ENCODE peak calls at places on chromosomes 13 and 19, in seven cellular contexts. S, T, I, U, B, P and W are unnamed samples.
A peak's percentile ranks its signal among the peaks of the same experiment; 100 is the strongest.

GRCh38 chr13:20831933-20832332 is 58.2 kb upstream of the EEF1AKMT1 start:
- DNase-seq in S (no peak), T (no peak), I (no peak), U (no peak), B (no peak), P (no peak), W (no peak)

GRCh38 chr19:5296021-5296420 is 44.6 kb downstream of the PTPRS start:
- DNase-seq in S (no peak), T (no peak), I (no peak), U (no peak), B (no peak), P (no peak), W (no peak)

GRCh38 chr13:45168555-45168930 is 32.3 kb downstream of the KCTD4 start:
- DNase-seq in S (no peak), T (no peak), I (no peak), U (no peak), B (no peak), P (no peak), W (no peak)

GRCh38 chr19:49896863-49897621 is at the start of gene IL4I1:
- DNase-seq in S (no peak), T (peak; percentile 34), I (peak; percentile 27), U (no peak), B (peak; percentile 66), P (no peak), W (no peak)

GRCh38 chr13:79483302-79483701 is 2.3 kb downstream of the NDFIP2 start:
- DNase-seq in S (no peak), T (peak; percentile 85), I (no peak), U (no peak), B (no peak), P (no peak), W (no peak)

GRCh38 chr13:35818577-35819165 is 312.5 kb downstream of the DCLK1 start:
- DNase-seq in S (peak; percentile 41), T (peak; percentile 53), I (no peak), U (no peak), B (no peak), P (no peak), W (peak; percentile 51)

GRCh38 chr19:14147797-14148605 is 11.6 kb upstream of the ASF1B start:
- DNase-seq in S (peak; percentile 24), T (peak; percentile 64), I (peak; percentile 31), U (no peak), B (peak; percentile 52), P (peak; percentile 32), W (no peak)

GRCh38 chr19:29573486-29573885 is 32.6 kb upstream of the POP4 start:
- DNase-seq in S (no peak), T (no peak), I (no peak), U (no peak), B (no peak), P (no peak), W (no peak)

GRCh38 chr19:13850910-13851753 is 25.8 kb upstream of the NANOS3 start:
- DNase-seq in S (no peak), T (peak; percentile 97), I (no peak), U (no peak), B (peak; percentile 66), P (no peak), W (no peak)

GRCh38 chr19:46976845-46977320 is 42.8 kb upstream of the NPAS1 start:
- DNase-seq in S (no peak), T (peak; percentile 93), I (no peak), U (no peak), B (no peak), P (no peak), W (no peak)

GRCh38 chr19:55188620-55189019 is 8.5 kb upstream of the SYT5 start:
- DNase-seq in S (no peak), T (no peak), I (no peak), U (no peak), B (no peak), P (no peak), W (no peak)

GRCh38 chr13:98147521-98147920 is 4.6 kb downstream of the FARP1 start:
- DNase-seq in S (no peak), T (peak; percentile 23), I (no peak), U (no peak), B (no peak), P (no peak), W (peak; percentile 43)

GRCh38 chr19:13689050-13689449 is 75.3 kb upstream of the MRI1 start:
- DNase-seq in S (peak; percentile 12), T (peak; percentile 30), I (no peak), U (no peak), B (peak; percentile 6), P (no peak), W (no peak)

GRCh38 chr13:110156186-110157065 is 150.5 kb downstream of the COL4A1 start:
- DNase-seq in S (no peak), T (no peak), I (no peak), U (no peak), B (no peak), P (no peak), W (no peak)

GRCh38 chr13:33112745-33113144 is 96.5 kb downstream of the KL start:
- DNase-seq in S (no peak), T (peak; percentile 26), I (no peak), U (no peak), B (no peak), P (no peak), W (no peak)

GRCh38 chr13:45951724-45952123 is 100.2 kb upstream of the SIAH3 start:
- DNase-seq in S (no peak), T (peak; percentile 8), I (no peak), U (no peak), B (no peak), P (no peak), W (no peak)

GRCh38 chr13:92224052-92224821 is 825.8 kb downstream of the GPC5 start:
- DNase-seq in S (no peak), T (no peak), I (no peak), U (no peak), B (no peak), P (no peak), W (no peak)

GRCh38 chr19:34577531-34578101 is 96.1 kb downstream of the WTIP start:
- DNase-seq in S (no peak), T (no peak), I (no peak), U (no peak), B (no peak), P (no peak), W (no peak)

GRCh38 chr19:18700501-18701249 is 17.2 kb downstream of the CRTC1 start:
- DNase-seq in S (peak; percentile 88), T (peak; percentile 58), I (peak; percentile 64), U (peak; percentile 12), B (peak; percentile 70), P (no peak), W (peak; percentile 14)

GRCh38 chr19:5691930-5692784 is 2.1 kb downstream of the RPL36 start:
- DNase-seq in S (no peak), T (peak; percentile 42), I (no peak), U (no peak), B (peak; percentile 39), P (no peak), W (no peak)

GRCh38 chr13:107216046-107216715 is 648.2 kb upstream of the ARGLU1 start:
- DNase-seq in S (no peak), T (no peak), I (no peak), U (no peak), B (no peak), P (no peak), W (no peak)

GRCh38 chr13:21752501-21752900 is 81.6 kb downstream of the FGF9 start:
- DNase-seq in S (no peak), T (no peak), I (no peak), U (no peak), B (no peak), P (no peak), W (peak; percentile 70)

GRCh38 chr19:55530996-55531395 is 5.9 kb downstream of the SBK2 start:
- DNase-seq in S (no peak), T (no peak), I (no peak), U (no peak), B (no peak), P (no peak), W (no peak)

GRCh38 chr19:10603873-10604459 is 16.9 kb upstream of the AP1M2 start:
- DNase-seq in S (no peak), T (no peak), I (peak; percentile 20), U (no peak), B (peak; percentile 32), P (no peak), W (no peak)

GRCh38 chr13:50414640-50415039 is 399.4 kb downstream of the KCNRG start:
- DNase-seq in S (no peak), T (no peak), I (no peak), U (no peak), B (no peak), P (no peak), W (no peak)

GRCh38 chr13:80132741-80133601 is 208.0 kb downstream of the SPRY2 start:
- DNase-seq in S (no peak), T (peak; percentile 58), I (no peak), U (no peak), B (no peak), P (peak; percentile 34), W (no peak)

GRCh38 chr13:80215368-80215767 is 125.6 kb downstream of the SPRY2 start:
- DNase-seq in S (no peak), T (no peak), I (no peak), U (no peak), B (no peak), P (no peak), W (no peak)

GRCh38 chr13:99434258-99434788 is 66.9 kb upstream of the TM9SF2 start:
- DNase-seq in S (no peak), T (no peak), I (peak; percentile 59), U (no peak), B (peak; percentile 78), P (no peak), W (no peak)

GRCh38 chr19:1082165-1082927 is 12.8 kb downstream of the POLR2E start:
- DNase-seq in S (peak; percentile 54), T (peak; percentile 61), I (peak; percentile 75), U (peak; percentile 43), B (peak; percentile 72), P (no peak), W (peak; percentile 94)

GRCh38 chr13:95535243-95535642 is 17.3 kb upstream of the CLDN10 start:
- DNase-seq in S (peak; percentile 23), T (peak; percentile 65), I (no peak), U (no peak), B (peak; percentile 4), P (no peak), W (no peak)

GRCh38 chr13:20482818-20483217 is 42.8 kb downstream of the CRYL1 start:
- DNase-seq in S (no peak), T (no peak), I (no peak), U (no peak), B (no peak), P (no peak), W (no peak)

GRCh38 chr13:92135509-92135908 is 737.1 kb downstream of the GPC5 start:
- DNase-seq in S (no peak), T (no peak), I (no peak), U (no peak), B (no peak), P (no peak), W (no peak)

GRCh38 chr19:2411709-2412108 is 15.7 kb downstream of the TIMM13 start:
- DNase-seq in S (no peak), T (no peak), I (no peak), U (no peak), B (no peak), P (no peak), W (no peak)

GRCh38 chr19:13821292-13821691 is 26.0 kb downstream of the ZSWIM4 start:
- DNase-seq in S (no peak), T (no peak), I (no peak), U (no peak), B (no peak), P (no peak), W (no peak)

GRCh38 chr13:90365130-90365529 is 982.4 kb upstream of the MIR17HG start:
- DNase-seq in S (no peak), T (peak; percentile 1), I (no peak), U (no peak), B (no peak), P (no peak), W (no peak)